ENCODE peak calls at places on chromosomes 11 and 22, in six cellular contexts. T is glutamatergic neuron, Q is IMR-90, A is A549, F is WTC11, Z is foreskin fibroblast. L is an unnamed sample.

GRCh38 chr11:65355013-65355775 is 643 bp downstream of the TIGD3 start:
- DNase-seq in T (peak), Q (no peak), A (peak), F (peak), Z (no peak), L (peak)

GRCh38 chr22:43985532-43985931 is 30.3 kb downstream of the SAMM50 start:
- DNase-seq in T (no peak), Q (no peak), A (no peak), F (no peak), Z (no peak), L (no peak)

GRCh38 chr11:46601129-46601528 is 7.3 kb upstream of the AMBRA1 start:
- DNase-seq in T (no peak), Q (peak), A (no peak), F (no peak), Z (peak), L (no peak)

GRCh38 chr11:68989936-68990606 is 9.3 kb upstream of the MRGPRD start:
- DNase-seq in T (no peak), Q (no peak), A (no peak), F (peak), Z (no peak), L (no peak)

GRCh38 chr22:46029574-46030200 is 52.7 kb upstream of the WNT7B start:
- DNase-seq in T (no peak), Q (no peak), A (no peak), F (peak), Z (no peak), L (no peak)

GRCh38 chr11:85884581-85885021 is 29.4 kb downstream of the CCDC83 start:
- DNase-seq in T (no peak), Q (peak), A (no peak), F (no peak), Z (peak), L (no peak)

GRCh38 chr11:36373040-36374010 is 77.2 kb downstream of the PRR5L start:
- DNase-seq in T (no peak), Q (no peak), A (no peak), F (no peak), Z (no peak), L (no peak)

GRCh38 chr11:20125927-20126326 is 34.3 kb downstream of the DBX1 start:
- DNase-seq in T (no peak), Q (peak), A (peak), F (no peak), Z (peak), L (no peak)

GRCh38 chr11:125069008-125069407 is 5.9 kb downstream of the SLC37A2 start:
- DNase-seq in T (no peak), Q (peak), A (no peak), F (no peak), Z (no peak), L (no peak)

GRCh38 chr11:31798057-31799035 is 12.8 kb downstream of the PAX6 start:
- DNase-seq in T (peak), Q (no peak), A (no peak), F (peak), Z (no peak), L (peak)

GRCh38 chr11:47394322-47395224 is 13.8 kb upstream of the SLC39A13 start:
- DNase-seq in T (no peak), Q (peak), A (no peak), F (no peak), Z (no peak), L (peak)

GRCh38 chr11:11450744-11451362 is 97.8 kb upstream of the CSNK2A3 start:
- DNase-seq in T (no peak), Q (peak), A (no peak), F (no peak), Z (peak), L (no peak)

GRCh38 chr11:85922367-85922766 is 67.2 kb downstream of the CCDC83 start:
- DNase-seq in T (no peak), Q (no peak), A (no peak), F (no peak), Z (no peak), L (no peak)

GRCh38 chr11:84906995-84907394 is 720.1 kb downstream of the DLG2 start:
- DNase-seq in T (no peak), Q (peak), A (no peak), F (no peak), Z (peak), L (no peak)

GRCh38 chr22:28247667-28248363 is 328.8 kb upstream of the PITPNB start:
- DNase-seq in T (no peak), Q (no peak), A (no peak), F (no peak), Z (peak), L (no peak)

GRCh38 chr22:46509416-46510089 is 27.9 kb downstream of the CELSR1 start:
- DNase-seq in T (no peak), Q (no peak), A (no peak), F (no peak), Z (no peak), L (no peak)

GRCh38 chr11:69337211-69337721 is 43.3 kb downstream of the MYEOV start:
- DNase-seq in T (no peak), Q (peak), A (no peak), F (no peak), Z (peak), L (peak)

GRCh38 chr11:109425554-109425953 is 3.6 kb downstream of the C11orf87 start:
- DNase-seq in T (no peak), Q (no peak), A (no peak), F (no peak), Z (peak), L (no peak)

GRCh38 chr11:106127604-106128003 is 50.1 kb downstream of the AASDHPPT start:
- DNase-seq in T (no peak), Q (no peak), A (no peak), F (no peak), Z (no peak), L (no peak)

GRCh38 chr11:9972917-9973504 is 309.1 kb downstream of the SWAP70 start:
- DNase-seq in T (no peak), Q (peak), A (peak), F (no peak), Z (peak), L (peak)

GRCh38 chr11:58919561-58919960 is 19.7 kb upstream of the GLYATL1 start:
- DNase-seq in T (no peak), Q (peak), A (no peak), F (no peak), Z (no peak), L (no peak)

GRCh38 chr11:6850526-6850925 is 5.0 kb downstream of the OR10A5 start:
- DNase-seq in T (no peak), Q (no peak), A (no peak), F (no peak), Z (no peak), L (no peak)

GRCh38 chr11:8608646-8609045 is 14.6 kb upstream of the STK33 start:
- DNase-seq in T (no peak), Q (peak), A (no peak), F (no peak), Z (peak), L (no peak)

GRCh38 chr22:47199261-47199948 is 437.0 kb downstream of the TBC1D22A start:
- DNase-seq in T (no peak), Q (no peak), A (no peak), F (no peak), Z (no peak), L (no peak)

GRCh38 chr11:1460994-1461805 is 25.4 kb downstream of the MOB2 start:
- DNase-seq in T (no peak), Q (no peak), A (no peak), F (no peak), Z (no peak), L (no peak)

DNA sequence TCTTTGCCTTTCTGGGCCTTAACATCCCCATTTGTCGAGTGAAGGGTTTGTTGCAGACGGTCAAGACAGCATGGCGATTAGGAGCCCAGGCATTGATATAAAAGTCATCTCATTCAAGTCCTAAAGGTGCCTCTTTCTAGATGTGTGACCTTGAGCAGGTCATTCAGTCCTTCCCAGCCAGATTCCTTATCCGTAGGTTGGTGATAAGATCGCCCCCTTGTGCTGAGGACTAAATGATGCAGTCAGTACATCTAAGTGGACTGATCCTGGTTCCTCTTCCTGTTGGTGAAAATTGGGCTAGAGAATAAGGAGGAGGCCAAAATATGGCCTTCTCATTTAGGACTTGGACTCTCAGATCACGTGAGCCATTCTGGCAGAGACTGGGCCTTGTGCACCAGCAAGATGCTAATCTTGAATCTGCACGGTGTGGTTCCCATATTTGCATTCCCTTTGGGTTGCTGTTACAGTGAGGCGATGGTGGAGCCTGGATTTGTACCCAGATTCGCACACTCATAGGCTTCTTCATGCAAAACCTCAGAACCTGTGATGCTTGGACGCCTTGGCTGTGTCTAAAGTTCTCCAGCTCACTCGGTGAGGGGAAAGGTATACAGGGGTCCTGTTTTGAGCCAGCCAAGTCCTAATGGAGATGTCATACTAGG is 156.8 kb downstream of the MYO18B start:
- DNase-seq in T (no peak), Q (no peak), A (no peak), F (peak), Z (no peak), L (peak)
- TF ChIP-seq CTCF in T (peak), Q (peak), A (no peak), F (peak), Z (no peak), L (no peak)

GRCh38 chr22:37634505-37635002 is 4.9 kb upstream of the SH3BP1 start:
- DNase-seq in T (no peak), Q (no peak), A (no peak), F (no peak), Z (peak), L (no peak)
- TF ChIP-seq CTCF in T (peak), Q (peak), A (no peak), F (no peak), Z (peak), L (peak)

GRCh38 chr11:77091146-77091940 is 11.3 kb upstream of the OMP start:
- DNase-seq in T (peak), Q (peak), A (peak), F (peak), Z (peak), L (peak)
- TF ChIP-seq CTCF in T (peak), Q (peak), A (peak), F (peak), Z (peak), L (peak)

GRCh38 chr11:134725939-134726639 is 314.0 kb upstream of the B3GAT1 start:
- DNase-seq in T (no peak), Q (no peak), A (peak), F (peak), Z (no peak), L (no peak)
- TF ChIP-seq CTCF in T (peak), Q (no peak), A (no peak), F (no peak), Z (no peak), L (no peak)

DNA sequence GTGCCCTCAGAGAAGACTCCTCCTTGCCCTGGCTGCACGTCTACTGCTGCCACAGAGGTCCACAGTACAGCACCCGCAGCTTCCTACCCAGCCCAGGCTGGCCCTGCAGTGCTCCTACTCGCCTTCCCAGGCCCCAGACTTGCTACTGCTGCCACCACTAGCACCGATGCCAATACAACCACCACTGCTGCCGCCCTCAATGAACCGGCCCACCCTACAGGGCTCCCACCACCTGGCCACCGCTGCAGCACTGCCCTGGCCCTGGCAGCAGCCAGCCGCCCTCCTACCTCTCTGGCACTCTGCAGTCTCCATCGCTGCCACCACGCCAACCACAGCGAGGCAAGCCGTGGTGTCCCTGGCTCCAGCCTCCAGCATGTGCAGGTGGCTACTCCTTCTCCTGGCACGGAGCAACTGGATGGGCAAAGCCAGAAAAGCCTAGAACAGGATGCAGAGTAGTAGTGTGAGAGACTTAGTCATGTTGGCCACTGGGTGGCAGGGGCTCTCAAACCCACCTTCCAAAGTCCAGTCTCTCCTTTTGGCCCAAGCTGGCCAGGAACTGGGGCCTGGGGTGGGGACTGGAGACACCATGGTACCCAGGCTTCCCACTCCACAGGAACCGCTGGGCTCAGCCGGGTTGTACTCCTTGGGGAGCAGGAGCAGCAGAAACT is 39.4 kb downstream of the C22orf42 start:
- DNase-seq in T (no peak), Q (no peak), A (no peak), F (no peak), Z (no peak), L (peak)
- TF ChIP-seq CTCF in T (no peak), Q (no peak), A (no peak), F (no peak), Z (no peak), L (no peak)

GRCh38 chr11:62732830-62733229 is 4.5 kb downstream of the TTC9C start:
- DNase-seq in T (no peak), Q (peak), A (no peak), F (no peak), Z (peak), L (no peak)
- TF ChIP-seq CTCF in T (no peak), Q (peak), A (peak), F (no peak), Z (peak), L (no peak)